ENCODE peak calls at places on chromosomes 1 and 21, in six cellular contexts. N, T, S, D, X and F are unnamed samples.

GRCh38 chr1:39652534-39652933 is 13.1 kb upstream of the HEYL start:
- DNase-seq in T (no peak), D (no peak), S (no peak), N (no peak), X (no peak), F (no peak)

GRCh38 chr1:179550753-179551682 is 24.7 kb downstream of the NPHS2 start:
- DNase-seq in N (no peak), X (no peak), D (peak), T (peak), S (peak), F (peak)

GRCh38 chr21:17911628-17912027 is 92.5 kb upstream of the C21orf91 start:
- DNase-seq in T (no peak), S (peak), X (no peak), D (no peak), N (no peak), F (no peak)

GRCh38 chr1:77533660-77534295 is 148.7 kb downstream of the ZZZ3 start:
- DNase-seq in N (peak), S (peak), X (peak), D (no peak), T (peak), F (peak)

GRCh38 chr1:190172636-190173410 is 304.8 kb downstream of the BRINP3 start:
- DNase-seq in T (no peak), X (no peak), N (no peak), D (no peak), S (no peak), F (peak)

GRCh38 chr1:98030483-98030882 is 109.6 kb upstream of the DPYD start:
- DNase-seq in X (no peak), S (no peak), D (no peak), N (no peak), T (peak), F (no peak)

GRCh38 chr21:15870819-15871218 is 141.0 kb downstream of the USP25 start:
- DNase-seq in N (no peak), D (no peak), S (no peak), T (no peak), X (no peak), F (no peak)

GRCh38 chr1:221013691-221014293 is 134.5 kb downstream of the HLX start:
- DNase-seq in D (no peak), S (no peak), N (no peak), T (no peak), X (no peak), F (no peak)